ENCODE peak calls at places on chromosomes 7 and 10, in eight cellular contexts. E is lung microvascular endothelial cell, N is endodermal cell, I is anterior cingulate cortex, M is body of pancreas, O is DMS 273 treated with DMSO at 0.1 percent for 48 hours, W is GM12891, Y is HEK293T. S is an unnamed sample.

GRCh38 chr10:34637419-34637911 is 177.6 kb downstream of the PARD3 start:
- DNase-seq in E (peak), N (peak), I (no peak), M (peak), O (no peak), W (peak), Y (peak), S (peak)

GRCh38 chr7:137304624-137305235 is 38.8 kb downstream of the PTN start:
- DNase-seq in E (no peak), N (no peak), I (no peak), M (no peak), O (no peak), W (no peak), Y (no peak), S (no peak)

GRCh38 chr10:71250842-71251241 is 38.5 kb downstream of the UNC5B start:
- DNase-seq in E (no peak), N (no peak), I (no peak), M (no peak), O (no peak), W (no peak), Y (no peak), S (no peak)

GRCh38 chr7:2999078-2999500 is 44.6 kb downstream of the CARD11 start:
- DNase-seq in E (peak), N (no peak), I (no peak), M (no peak), O (no peak), W (no peak), Y (no peak), S (peak)

GRCh38 chr10:131812736-131813604 is 87.8 kb upstream of the PPP2R2D start:
- DNase-seq in E (no peak), N (no peak), I (no peak), M (no peak), O (no peak), W (no peak), Y (no peak), S (no peak)

GRCh38 chr10:88120075-88120474 is 256.6 kb downstream of the PTEN start:
- DNase-seq in E (no peak), N (no peak), I (no peak), M (no peak), O (no peak), W (no peak), Y (no peak), S (no peak)

GRCh38 chr7:137169282-137169698 is 174.2 kb downstream of the PTN start:
- DNase-seq in E (peak), N (peak), I (no peak), M (peak), O (peak), W (no peak), Y (peak), S (peak)

GRCh38 chr7:118104812-118105441 is 79.0 kb upstream of the LSM8 start:
- DNase-seq in E (peak), N (no peak), I (no peak), M (no peak), O (no peak), W (no peak), Y (peak), S (peak)

GRCh38 chr7:148095066-148095465 is 495.5 kb upstream of the C7orf33 start:
- DNase-seq in E (no peak), N (no peak), I (no peak), M (peak), O (no peak), W (no peak), Y (no peak), S (no peak)

GRCh38 chr10:15211464-15211979 is 43.0 kb upstream of the NMT2 start:
- DNase-seq in E (peak), N (no peak), I (no peak), M (no peak), O (no peak), W (no peak), Y (no peak), S (peak)

GRCh38 chr7:133354546-133355324 is 101.9 kb downstream of the EXOC4 start:
- DNase-seq in E (no peak), N (no peak), I (no peak), M (no peak), O (no peak), W (no peak), Y (no peak), S (peak)

GRCh38 chr7:27176962-27177794 is 3.1 kb upstream of the HOXA10 start:
- DNase-seq in E (no peak), N (no peak), I (no peak), M (no peak), O (no peak), W (no peak), Y (no peak), S (peak)

GRCh38 chr7:28961972-28962371 is 3.8 kb upstream of the TRIL start:
- DNase-seq in E (no peak), N (peak), I (no peak), M (no peak), O (no peak), W (no peak), Y (no peak), S (no peak)

GRCh38 chr7:133911724-133912123 is 215.4 kb upstream of the LRGUK start:
- DNase-seq in E (no peak), N (no peak), I (no peak), M (no peak), O (no peak), W (no peak), Y (no peak), S (no peak)

GRCh38 chr7:774161-775109 is 47.4 kb upstream of the PRKAR1B start:
- DNase-seq in E (peak), N (peak), I (no peak), M (peak), O (no peak), W (peak), Y (peak), S (peak)

GRCh38 chr7:107396990-107397389 is 72.9 kb upstream of the GPR22 start:
- DNase-seq in E (no peak), N (no peak), I (no peak), M (no peak), O (no peak), W (no peak), Y (no peak), S (no peak)

GRCh38 chr10:8407561-8408021 is 353.1 kb downstream of the GATA3 start:
- DNase-seq in E (no peak), N (peak), I (no peak), M (no peak), O (no peak), W (no peak), Y (no peak), S (no peak)

GRCh38 chr7:4633012-4633411 is 49.1 kb upstream of the FOXK1 start:
- DNase-seq in E (peak), N (no peak), I (no peak), M (no peak), O (no peak), W (no peak), Y (no peak), S (no peak)

GRCh38 chr10:114362831-114363355 is 41.4 kb downstream of the AFAP1L2 start:
- DNase-seq in E (no peak), N (no peak), I (no peak), M (no peak), O (no peak), W (no peak), Y (no peak), S (no peak)

GRCh38 chr10:117519366-117519765 is 23.2 kb upstream of the EMX2 start:
- DNase-seq in E (no peak), N (peak), I (no peak), M (no peak), O (no peak), W (no peak), Y (no peak), S (no peak)

GRCh38 chr10:88689366-88689765 is 16.7 kb upstream of the LIPK start:
- DNase-seq in E (no peak), N (no peak), I (no peak), M (no peak), O (no peak), W (no peak), Y (no peak), S (no peak)

GRCh38 chr10:60382946-60383681 is 6.6 kb downstream of the ANK3 start:
- DNase-seq in E (peak), N (no peak), I (no peak), M (no peak), O (no peak), W (no peak), Y (no peak), S (no peak)

GRCh38 chr7:112481833-112482669 is 1.3 kb downstream of the LSMEM1 start:
- DNase-seq in E (peak), N (peak), I (no peak), M (peak), O (no peak), W (no peak), Y (no peak), S (peak)

GRCh38 chr10:21509391-21510217 is 15.9 kb downstream of the SKIDA1 start:
- DNase-seq in E (no peak), N (peak), I (no peak), M (no peak), O (no peak), W (no peak), Y (no peak), S (no peak)

GRCh38 chr10:95264227-95265051 is 26.4 kb downstream of the PDLIM1 start:
- DNase-seq in E (no peak), N (peak), I (no peak), M (no peak), O (no peak), W (no peak), Y (no peak), S (no peak)

GRCh38 chr10:9858816-9859215 is 1158.9 kb upstream of the CELF2 start:
- DNase-seq in E (no peak), N (no peak), I (no peak), M (no peak), O (no peak), W (no peak), Y (no peak), S (no peak)

GRCh38 chr7:128437426-128438332 is 18.0 kb upstream of the HILPDA start:
- DNase-seq in E (no peak), N (no peak), I (no peak), M (no peak), O (no peak), W (no peak), Y (no peak), S (no peak)

GRCh38 chr7:143934526-143935340 is at the start of gene OR2F2:
- DNase-seq in E (no peak), N (no peak), I (no peak), M (no peak), O (no peak), W (no peak), Y (no peak), S (no peak)

GRCh38 chr10:95406651-95407280 is 116.0 kb upstream of the PDLIM1 start:
- DNase-seq in E (peak), N (peak), I (no peak), M (peak), O (no peak), W (no peak), Y (no peak), S (no peak)

GRCh38 chr10:132471484-132471883 is 66.1 kb upstream of the INPP5A start:
- DNase-seq in E (no peak), N (no peak), I (no peak), M (no peak), O (no peak), W (no peak), Y (no peak), S (no peak)

GRCh38 chr10:15725603-15726002 is 5.9 kb upstream of the ITGA8 start:
- DNase-seq in E (peak), N (peak), I (no peak), M (peak), O (peak), W (no peak), Y (peak), S (peak)

GRCh38 chr10:102131286-102132170 is 1.3 kb upstream of the PPRC1 start:
- DNase-seq in E (peak), N (no peak), I (no peak), M (no peak), O (no peak), W (no peak), Y (no peak), S (no peak)

GRCh38 chr7:79612903-79613302 is 159.4 kb upstream of the MAGI2 start:
- DNase-seq in E (no peak), N (no peak), I (no peak), M (no peak), O (no peak), W (no peak), Y (no peak), S (no peak)

GRCh38 chr7:94980418-94981142 is 73.2 kb downstream of the PPP1R9A start:
- DNase-seq in E (no peak), N (no peak), I (no peak), M (peak), O (no peak), W (no peak), Y (no peak), S (no peak)

GRCh38 chr10:47299989-47300931 is at the start of gene GDF10:
- DNase-seq in E (no peak), N (peak), I (no peak), M (peak), O (no peak), W (no peak), Y (peak), S (no peak)

GRCh38 chr7:98821348-98821747 is 48.5 kb downstream of the TMEM130 start:
- DNase-seq in E (no peak), N (no peak), I (no peak), M (peak), O (no peak), W (no peak), Y (no peak), S (no peak)

GRCh38 chr7:134954197-134955082 is 31.9 kb upstream of the AGBL3 start:
- DNase-seq in E (peak), N (no peak), I (no peak), M (no peak), O (peak), W (no peak), Y (peak), S (peak)

GRCh38 chr7:72114129-72114528 is 298.0 kb downstream of the CALN1 start:
- DNase-seq in E (no peak), N (no peak), I (no peak), M (no peak), O (no peak), W (no peak), Y (no peak), S (no peak)

GRCh38 chr10:7832060-7832459 is 13.8 kb downstream of the TAF3 start:
- DNase-seq in E (no peak), N (no peak), I (no peak), M (no peak), O (no peak), W (no peak), Y (no peak), S (no peak)

S was measured in endothelial cell of umbilical vein.